ENCODE peak calls at places on chromosome 2, in nine cellular contexts. One of them, this sample, is unnamed. For H3K4me1, the result is how much of the 10 kb centered on the place peaks cover.

GRCh38 chr2:237968048-237968862 is 1.4 kb downstream of the UBE2F start:
- DNase-seq in heart left ventricle: no peak
- DNase-seq in adipocyte: peak
- DNase-seq in lung: no peak
- DNase-seq in OCI-LY7: peak
- DNase-seq in cardiac muscle cell: peak
- DNase-seq in DND-41: no peak
- DNase-seq in thoracic aorta: no peak
- DNase-seq in stomach: no peak
- DNase-seq in this sample: no peak

GRCh38 chr2:41707790-41708451 is 339.9 kb upstream of the PKDCC start:
- DNase-seq in heart left ventricle: no peak
- DNase-seq in adipocyte: no peak
- DNase-seq in lung: no peak
- DNase-seq in OCI-LY7: no peak
- DNase-seq in cardiac muscle cell: no peak
- DNase-seq in DND-41: no peak
- DNase-seq in thoracic aorta: no peak
- DNase-seq in stomach: no peak
- DNase-seq in this sample: no peak

GRCh38 chr2:88176352-88176952 is 6.3 kb downstream of the THNSL2 start:
- DNase-seq in heart left ventricle: no peak
- DNase-seq in adipocyte: no peak
- DNase-seq in lung: no peak
- DNase-seq in OCI-LY7: no peak
- DNase-seq in cardiac muscle cell: no peak
- DNase-seq in DND-41: no peak
- DNase-seq in thoracic aorta: no peak
- DNase-seq in stomach: no peak
- DNase-seq in this sample: no peak

GRCh38 chr2:191295088-191295487 is 49.9 kb downstream of the MYO1B start:
- DNase-seq in heart left ventricle: no peak
- DNase-seq in adipocyte: no peak
- DNase-seq in lung: no peak
- DNase-seq in OCI-LY7: no peak
- DNase-seq in cardiac muscle cell: no peak
- DNase-seq in DND-41: no peak
- DNase-seq in thoracic aorta: no peak
- DNase-seq in stomach: no peak
- DNase-seq in this sample: no peak

GRCh38 chr2:230906471-230907230 is 18.4 kb downstream of the GPR55 start:
- DNase-seq in heart left ventricle: peak
- DNase-seq in adipocyte: no peak
- DNase-seq in lung: no peak
- DNase-seq in OCI-LY7: no peak
- DNase-seq in cardiac muscle cell: no peak
- DNase-seq in DND-41: no peak
- DNase-seq in thoracic aorta: no peak
- DNase-seq in stomach: peak
- DNase-seq in this sample: peak

GRCh38 chr2:38505779-38506178 is 96.9 kb downstream of the HNRNPLL start:
- DNase-seq in heart left ventricle: no peak
- DNase-seq in adipocyte: peak
- DNase-seq in lung: peak
- DNase-seq in OCI-LY7: no peak
- DNase-seq in cardiac muscle cell: peak
- DNase-seq in DND-41: no peak
- DNase-seq in thoracic aorta: no peak
- DNase-seq in stomach: no peak
- DNase-seq in this sample: peak

GRCh38 chr2:8679567-8679826 is 2.4 kb upstream of the ID2 start:
- DNase-seq in heart left ventricle: no peak
- DNase-seq in adipocyte: no peak
- DNase-seq in lung: no peak
- DNase-seq in OCI-LY7: no peak
- DNase-seq in cardiac muscle cell: no peak
- DNase-seq in DND-41: no peak
- DNase-seq in thoracic aorta: no peak
- DNase-seq in stomach: no peak
- DNase-seq in this sample: no peak

GRCh38 chr2:145597011-145597410 is 1077.1 kb upstream of the ZEB2 start:
- DNase-seq in heart left ventricle: no peak
- DNase-seq in adipocyte: no peak
- DNase-seq in lung: no peak
- DNase-seq in OCI-LY7: no peak
- DNase-seq in cardiac muscle cell: peak
- DNase-seq in DND-41: no peak
- DNase-seq in thoracic aorta: no peak
- DNase-seq in stomach: no peak
- DNase-seq in this sample: no peak

GRCh38 chr2:36516136-36516870 is 81.7 kb downstream of the FEZ2 start:
- DNase-seq in heart left ventricle: no peak
- DNase-seq in adipocyte: peak
- DNase-seq in lung: no peak
- DNase-seq in OCI-LY7: no peak
- DNase-seq in cardiac muscle cell: peak
- DNase-seq in DND-41: no peak
- DNase-seq in thoracic aorta: no peak
- DNase-seq in stomach: no peak
- DNase-seq in this sample: no peak

GRCh38 chr2:239938651-239939486 is 86.3 kb downstream of the NDUFA10 start:
- DNase-seq in heart left ventricle: peak
- DNase-seq in adipocyte: no peak
- DNase-seq in lung: no peak
- DNase-seq in OCI-LY7: no peak
- DNase-seq in cardiac muscle cell: no peak
- DNase-seq in DND-41: peak
- DNase-seq in thoracic aorta: no peak
- DNase-seq in stomach: peak
- DNase-seq in this sample: peak
- H3K4me1 ChIP-seq in heart left ventricle: under half
- H3K4me1 ChIP-seq in adipocyte: under half
- H3K4me1 ChIP-seq in lung: under half
- H3K4me1 ChIP-seq in OCI-LY7: under half
- H3K4me1 ChIP-seq in cardiac muscle cell: under half
- H3K4me1 ChIP-seq in DND-41: half or more
- H3K4me1 ChIP-seq in thoracic aorta: under half
- H3K4me1 ChIP-seq in stomach: under half
- H3K4me1 ChIP-seq in this sample: under half

GRCh38 chr2:12721571-12722444 is 5.1 kb downstream of the TRIB2 start:
- DNase-seq in heart left ventricle: no peak
- DNase-seq in adipocyte: peak
- DNase-seq in lung: no peak
- DNase-seq in OCI-LY7: no peak
- DNase-seq in cardiac muscle cell: peak
- DNase-seq in DND-41: no peak
- DNase-seq in thoracic aorta: no peak
- DNase-seq in stomach: no peak
- DNase-seq in this sample: no peak

GRCh38 chr2:12725238-12726187 is 8.8 kb downstream of the TRIB2 start:
- DNase-seq in heart left ventricle: no peak
- DNase-seq in adipocyte: no peak
- DNase-seq in lung: no peak
- DNase-seq in OCI-LY7: peak
- DNase-seq in cardiac muscle cell: no peak
- DNase-seq in DND-41: no peak
- DNase-seq in thoracic aorta: no peak
- DNase-seq in stomach: peak
- DNase-seq in this sample: no peak

GRCh38 chr2:12726271-12726670 is 9.5 kb downstream of the TRIB2 start:
- DNase-seq in heart left ventricle: no peak
- DNase-seq in adipocyte: no peak
- DNase-seq in lung: no peak
- DNase-seq in OCI-LY7: no peak
- DNase-seq in cardiac muscle cell: no peak
- DNase-seq in DND-41: no peak
- DNase-seq in thoracic aorta: no peak
- DNase-seq in stomach: no peak
- DNase-seq in this sample: no peak

GRCh38 chr2:12722445-12723316 is 5.9 kb downstream of the TRIB2 start:
- DNase-seq in heart left ventricle: no peak
- DNase-seq in adipocyte: no peak
- DNase-seq in lung: no peak
- DNase-seq in OCI-LY7: no peak
- DNase-seq in cardiac muscle cell: no peak
- DNase-seq in DND-41: no peak
- DNase-seq in thoracic aorta: no peak
- DNase-seq in stomach: no peak
- DNase-seq in this sample: no peak

GRCh38 chr2:12723741-12724463 is 7.2 kb downstream of the TRIB2 start:
- DNase-seq in heart left ventricle: no peak
- DNase-seq in adipocyte: no peak
- DNase-seq in lung: no peak
- DNase-seq in OCI-LY7: no peak
- DNase-seq in cardiac muscle cell: no peak
- DNase-seq in DND-41: no peak
- DNase-seq in thoracic aorta: no peak
- DNase-seq in stomach: no peak
- DNase-seq in this sample: no peak
- H3K4me3 ChIP-seq in heart left ventricle: no peak
- H3K4me3 ChIP-seq in adipocyte: no peak
- H3K4me3 ChIP-seq in lung: no peak
- H3K4me3 ChIP-seq in OCI-LY7: no peak
- H3K4me3 ChIP-seq in cardiac muscle cell: no peak
- H3K4me3 ChIP-seq in DND-41: no peak
- H3K4me3 ChIP-seq in thoracic aorta: no peak
- H3K4me3 ChIP-seq in stomach: no peak
- H3K4me3 ChIP-seq in this sample: peak

GRCh38 chr2:6924101-6924917 is 7.1 kb downstream of the RNF144A start:
- DNase-seq in heart left ventricle: no peak
- DNase-seq in adipocyte: no peak
- DNase-seq in lung: no peak
- DNase-seq in OCI-LY7: no peak
- DNase-seq in cardiac muscle cell: no peak
- DNase-seq in DND-41: no peak
- DNase-seq in thoracic aorta: no peak
- DNase-seq in stomach: no peak
- DNase-seq in this sample: no peak
- H3K4me1 ChIP-seq in heart left ventricle: half or more
- H3K4me1 ChIP-seq in adipocyte: under half
- H3K4me1 ChIP-seq in lung: under half
- H3K4me1 ChIP-seq in OCI-LY7: under half
- H3K4me1 ChIP-seq in cardiac muscle cell: under half
- H3K4me1 ChIP-seq in DND-41: half or more
- H3K4me1 ChIP-seq in thoracic aorta: under half
- H3K4me1 ChIP-seq in stomach: under half
- H3K4me1 ChIP-seq in this sample: under half

GRCh38 chr2:96730212-96730611 is 9.7 kb downstream of the LMAN2L start:
- DNase-seq in heart left ventricle: no peak
- DNase-seq in adipocyte: peak
- DNase-seq in lung: no peak
- DNase-seq in OCI-LY7: no peak
- DNase-seq in cardiac muscle cell: peak
- DNase-seq in DND-41: no peak
- DNase-seq in thoracic aorta: no peak
- DNase-seq in stomach: no peak
- DNase-seq in this sample: no peak
- H3K4me3 ChIP-seq in heart left ventricle: no peak
- H3K4me3 ChIP-seq in adipocyte: no peak
- H3K4me3 ChIP-seq in lung: no peak
- H3K4me3 ChIP-seq in OCI-LY7: no peak
- H3K4me3 ChIP-seq in cardiac muscle cell: no peak
- H3K4me3 ChIP-seq in DND-41: no peak
- H3K4me3 ChIP-seq in thoracic aorta: no peak
- H3K4me3 ChIP-seq in stomach: no peak
- H3K4me3 ChIP-seq in this sample: no peak

GRCh38 chr2:196234672-196235071 is 63.3 kb upstream of the STK17B start:
- DNase-seq in heart left ventricle: no peak
- DNase-seq in adipocyte: peak
- DNase-seq in lung: no peak
- DNase-seq in OCI-LY7: no peak
- DNase-seq in cardiac muscle cell: peak
- DNase-seq in DND-41: peak
- DNase-seq in thoracic aorta: no peak
- DNase-seq in stomach: no peak
- DNase-seq in this sample: no peak
- H3K4me1 ChIP-seq in heart left ventricle: half or more
- H3K4me1 ChIP-seq in adipocyte: under half
- H3K4me1 ChIP-seq in lung: under half
- H3K4me1 ChIP-seq in OCI-LY7: half or more
- H3K4me1 ChIP-seq in cardiac muscle cell: under half
- H3K4me1 ChIP-seq in DND-41: half or more
- H3K4me1 ChIP-seq in thoracic aorta: under half
- H3K4me1 ChIP-seq in stomach: half or more
- H3K4me1 ChIP-seq in this sample: under half

GRCh38 chr2:169768262-169768995 is 30.2 kb upstream of the SSB start:
- DNase-seq in heart left ventricle: peak
- DNase-seq in adipocyte: no peak
- DNase-seq in lung: peak
- DNase-seq in OCI-LY7: no peak
- DNase-seq in cardiac muscle cell: no peak
- DNase-seq in DND-41: no peak
- DNase-seq in thoracic aorta: no peak
- DNase-seq in stomach: no peak
- DNase-seq in this sample: peak
- H3K4me3 ChIP-seq in heart left ventricle: peak
- H3K4me3 ChIP-seq in adipocyte: peak
- H3K4me3 ChIP-seq in lung: peak
- H3K4me3 ChIP-seq in OCI-LY7: no peak
- H3K4me3 ChIP-seq in cardiac muscle cell: no peak
- H3K4me3 ChIP-seq in DND-41: no peak
- H3K4me3 ChIP-seq in thoracic aorta: peak
- H3K4me3 ChIP-seq in stomach: peak
- H3K4me3 ChIP-seq in this sample: peak